ENCODE peak calls at places on chromosomes 4 and X, in seven cellular contexts. G is GM23338; X is aorta; P is skeletal muscle cell; U is anterior cingulate cortex; T is naive thymus-derived CD8-positive, alpha-beta T cell; S is activated B cell treated with CpG ODN at 0.5 μM for 24 hours. N is an unnamed sample.

GRCh38 chr4:16070203-16070602 is 13.6 kb downstream of the PROM1 start:
- DNase-seq in S (no peak), X (no peak), U (no peak), T (no peak), P (no peak), G (no peak), N (no peak)

GRCh38 chr4:13248621-13249298 is 235.4 kb downstream of the RAB28 start:
- DNase-seq in S (no peak), X (no peak), U (no peak), G (peak), T (no peak), P (no peak), N (no peak)

GRCh38 chr4:108849611-108850406 is 87.0 kb upstream of the ETNPPL start:
- DNase-seq in P (peak), G (peak), S (no peak), T (no peak), U (no peak), X (no peak), N (no peak)

GRCh38 chr4:113141901-113142346 is 92.5 kb downstream of the ANK2 start:
- DNase-seq in S (no peak), X (no peak), U (no peak), T (no peak), P (peak), G (no peak), N (no peak)

GRCh38 chr4:127957105-127957504 is 7.9 kb downstream of the MFSD8 start:
- DNase-seq in G (no peak), P (no peak), X (no peak), S (no peak), T (no peak), U (no peak), N (no peak)

GRCh38 chr4:6813725-6814124 is 31.2 kb downstream of the KIAA0232 start:
- DNase-seq in U (no peak), G (no peak), P (no peak), T (no peak), X (no peak), S (no peak), N (no peak)

GRCh38 chrX:2784026-2784425 is 32.2 kb downstream of the XG start:
- DNase-seq in X (no peak), S (no peak), U (no peak), P (peak), G (no peak), T (no peak), N (no peak)

GRCh38 chr4:26576171-26576829 is 7.6 kb upstream of the TBC1D19 start:
- DNase-seq in U (no peak), P (no peak), X (no peak), S (no peak), T (no peak), G (peak), N (no peak)

GRCh38 chrX:65985922-65986588 is 53.8 kb downstream of the VSIG4 start:
- DNase-seq in P (peak), U (no peak), G (peak), X (no peak), T (peak), S (no peak), N (no peak)

GRCh38 chr4:11106190-11106589 is 322.5 kb downstream of the HS3ST1 start:
- DNase-seq in U (no peak), X (no peak), T (no peak), S (no peak), P (no peak), G (no peak), N (no peak)

GRCh38 chr4:120731561-120731960 is 191.0 kb downstream of the PRDM5 start:
- DNase-seq in X (no peak), T (no peak), U (no peak), P (no peak), G (no peak), S (no peak), N (no peak)

GRCh38 chr4:124061413-124061812 is 651.1 kb downstream of the ANKRD50 start:
- DNase-seq in S (no peak), G (no peak), U (no peak), X (no peak), P (peak), T (no peak), N (no peak)

GRCh38 chr4:4618846-4619245 is 77.0 kb upstream of the STX18 start:
- DNase-seq in S (no peak), U (peak), G (no peak), T (no peak), P (no peak), X (no peak), N (no peak)

GRCh38 chr4:33226133-33226532 is 2506.0 kb downstream of the PCDH7 start:
- DNase-seq in U (no peak), T (no peak), S (no peak), G (no peak), P (no peak), X (no peak), N (no peak)

GRCh38 chr4:184284336-184284690 is 66.6 kb upstream of the ENPP6 start:
- DNase-seq in T (no peak), X (no peak), U (no peak), S (no peak), G (no peak), P (no peak), N (no peak)

GRCh38 chrX:23784487-23785301 is 1.7 kb downstream of the SAT1 start:
- DNase-seq in P (peak), U (no peak), X (no peak), S (no peak), G (no peak), T (no peak), N (no peak)

GRCh38 chrX:16578218-16578617 is 71.7 kb upstream of the S100G start:
- DNase-seq in X (no peak), U (no peak), S (no peak), T (no peak), G (peak), P (peak), N (no peak)

GRCh38 chrX:136260801-136261200 is 9.6 kb upstream of the MAP7D3 start:
- DNase-seq in U (no peak), X (no peak), T (no peak), G (no peak), P (peak), S (no peak), N (no peak)

GRCh38 chr4:167233523-167234387 is 539 bp downstream of the SPOCK3 start:
- DNase-seq in G (peak), X (no peak), T (no peak), S (no peak), P (no peak), U (peak), N (no peak)

GRCh38 chrX:27251369-27251768 is 211.8 kb downstream of the PPP4R3C start:
- DNase-seq in G (peak), X (no peak), P (no peak), T (no peak), U (no peak), S (no peak), N (no peak)

GRCh38 chr4:36243355-36244256 is 708 bp downstream of the ARAP2 start:
- DNase-seq in S (no peak), U (peak), T (no peak), G (peak), P (no peak), X (peak), N (peak)

GRCh38 chr4:139816856-139817255 is 151.2 kb downstream of the MGST2 start:
- DNase-seq in G (no peak), T (no peak), S (no peak), X (no peak), U (no peak), P (no peak), N (no peak)

GRCh38 chr4:155005395-155006087 is 202.9 kb upstream of the NPY2R start:
- DNase-seq in P (peak), T (no peak), S (no peak), X (no peak), G (no peak), U (no peak), N (no peak)

GRCh38 chr4:3630934-3631585 is 98.8 kb upstream of the LRPAP1 start:
- DNase-seq in S (no peak), U (no peak), G (no peak), T (no peak), P (no peak), X (peak), N (no peak)

GRCh38 chr4:74044676-74045075 is 6.2 kb upstream of the CXCL3 start:
- DNase-seq in U (no peak), P (no peak), T (no peak), X (no peak), G (no peak), S (no peak), N (no peak)

GRCh38 chrX:141320801-141321200 is 78.5 kb upstream of the SPANXC start:
- DNase-seq in T (no peak), G (no peak), X (no peak), U (no peak), S (no peak), P (no peak), N (no peak)

GRCh38 chrX:53263597-53264094 is 17.7 kb downstream of the IQSEC2 start:
- DNase-seq in U (no peak), S (no peak), T (no peak), P (no peak), X (no peak), G (no peak), N (no peak)

GRCh38 chr4:181819951-181820350 is 423.3 kb upstream of the TENM3 start:
- DNase-seq in P (peak), G (no peak), S (no peak), U (no peak), T (no peak), X (no peak), N (no peak)